ENCODE peak calls at places on chromosomes 5 and 9, in nine cellular contexts. U, F, O, Y, X, D, P, T and I are unnamed samples.

GRCh38 chr5:3194141-3194540 is 401.5 kb upstream of the IRX1 start:
- DNase-seq in U (no peak), F (no peak), O (no peak), Y (no peak), X (no peak), D (no peak), P (no peak), T (no peak), I (no peak)

GRCh38 chr5:139667730-139668063 is 19.5 kb downstream of the CXXC5 start:
- DNase-seq in U (no peak), F (no peak), O (no peak), Y (no peak), X (no peak), D (peak; percentile 58), P (no peak), T (peak; percentile 48), I (no peak)

GRCh38 chr5:43658499-43658898 is 55.5 kb downstream of the NNT start:
- DNase-seq in U (no peak), F (no peak), O (no peak), Y (no peak), X (no peak), D (peak; percentile 88), P (no peak), T (peak; percentile 81), I (no peak)

GRCh38 chr9:29556317-29556716 is 1983.0 kb upstream of the C9orf72 start:
- DNase-seq in U (no peak), F (no peak), O (no peak), Y (no peak), X (no peak), D (peak; percentile 93), P (no peak), T (no peak), I (no peak)

GRCh38 chr5:54520438-54520846 is 2.9 kb downstream of the SNX18 start:
- DNase-seq in U (no peak), F (no peak), O (no peak), Y (peak; percentile 49), X (no peak), D (peak; percentile 45), P (no peak), T (peak; percentile 55), I (no peak)

GRCh38 chr5:28066856-28067255 is 1028.5 kb upstream of the CDH9 start:
- DNase-seq in U (no peak), F (no peak), O (no peak), Y (no peak), X (no peak), D (no peak), P (no peak), T (peak; percentile 14), I (no peak)

GRCh38 chr9:125649315-125649714 is 57.7 kb downstream of the MAPKAP1 start:
- DNase-seq in U (no peak), F (peak; percentile 41), O (no peak), Y (no peak), X (no peak), D (peak; percentile 88), P (no peak), T (peak; percentile 93), I (no peak)

GRCh38 chr5:137148128-137148527 is 351.0 kb downstream of the SPOCK1 start:
- DNase-seq in U (no peak), F (no peak), O (no peak), Y (no peak), X (no peak), D (no peak), P (no peak), T (no peak), I (no peak)

GRCh38 chr9:3553076-3553765 is 27.4 kb upstream of the RFX3 start:
- DNase-seq in U (no peak), F (no peak), O (no peak), Y (no peak), X (no peak), D (no peak), P (no peak), T (no peak), I (no peak)

GRCh38 chr5:57338068-57338848 is 144.4 kb downstream of the ACTBL2 start:
- DNase-seq in U (no peak), F (peak; percentile 2), O (peak; percentile 23), Y (peak; percentile 25), X (no peak), D (peak; percentile 54), P (no peak), T (peak; percentile 39), I (peak; percentile 16)

GRCh38 chr5:3517331-3517730 is 78.3 kb upstream of the IRX1 start:
- DNase-seq in U (no peak), F (no peak), O (no peak), Y (no peak), X (no peak), D (no peak), P (no peak), T (no peak), I (no peak)

GRCh38 chr9:133658442-133659431 is 22.6 kb downstream of the DBH start:
- DNase-seq in U (no peak), F (no peak), O (no peak), Y (peak; percentile 89), X (no peak), D (peak; percentile 21), P (peak; percentile 29), T (no peak), I (peak; percentile 66)

GRCh38 chr5:150562832-150563231 is 54.9 kb downstream of the NDST1 start:
- DNase-seq in U (peak; percentile 9), F (no peak), O (peak; percentile 54), Y (peak; percentile 44), X (no peak), D (peak; percentile 74), P (peak; percentile 0), T (peak; percentile 41), I (no peak)

GRCh38 chr5:21701317-21701716 is 1151.8 kb downstream of the CDH12 start:
- DNase-seq in U (no peak), F (no peak), O (no peak), Y (no peak), X (no peak), D (no peak), P (no peak), T (no peak), I (no peak)

GRCh38 chr5:111746791-111747190 is 10.2 kb downstream of the NREP start:
- DNase-seq in U (no peak), F (no peak), O (no peak), Y (no peak), X (no peak), D (no peak), P (no peak), T (no peak), I (no peak)

GRCh38 chr9:134156564-134157377 is 7.6 kb downstream of the RNU6ATAC start:
- DNase-seq in U (no peak), F (no peak), O (no peak), Y (no peak), X (no peak), D (no peak), P (no peak), T (no peak), I (no peak)

GRCh38 chr9:91426123-91426745 is 2.6 kb upstream of the NFIL3 start:
- DNase-seq in U (no peak), F (no peak), O (peak; percentile 53), Y (peak; percentile 23), X (no peak), D (peak; percentile 82), P (no peak), T (peak; percentile 70), I (no peak)

GRCh38 chr5:73215525-73215890 is 42.5 kb downstream of the TMEM174 start:
- DNase-seq in U (no peak), F (no peak), O (no peak), Y (no peak), X (no peak), D (no peak), P (no peak), T (no peak), I (no peak)

GRCh38 chr9:89879276-89879675 is 274.5 kb downstream of the GADD45G start:
- DNase-seq in U (no peak), F (no peak), O (no peak), Y (no peak), X (no peak), D (no peak), P (no peak), T (no peak), I (no peak)